ENCODE peak calls at places on chromosomes 3 and 15, in ten cellular contexts. T is spleen, R is aorta, E is vagina, P is colonic mucosa, O is H7, V is breast epithelium, X is heart right ventricle, W is BJ, M is heart left ventricle. F is an unnamed sample.

GRCh38 chr15:66161575-66162118 is 91.9 kb downstream of the MEGF11 start:
- DNase-seq in T (no peak), R (no peak), E (no peak), P (no peak), O (no peak), V (no peak), X (no peak), W (no peak), M (no peak), F (no peak)

GRCh38 chr15:39886418-39886817 is 33.6 kb downstream of the GPR176 start:
- DNase-seq in T (no peak), R (no peak), E (no peak), P (no peak), O (no peak), V (no peak), X (no peak), W (no peak), M (no peak), F (no peak)

GRCh38 chr3:114709102-114709501 is 415.3 kb downstream of the TIGIT start:
- DNase-seq in T (no peak), R (no peak), E (no peak), P (no peak), O (no peak), V (no peak), X (no peak), W (no peak), M (no peak), F (peak)

GRCh38 chr3:105285653-105286241 is 81.0 kb upstream of the ALCAM start:
- DNase-seq in T (no peak), R (no peak), E (no peak), P (no peak), O (no peak), V (no peak), X (no peak), W (no peak), M (no peak), F (no peak)

GRCh38 chr15:27260523-27260922 is 289.5 kb downstream of the GABRG3 start:
- DNase-seq in T (no peak), R (no peak), E (no peak), P (no peak), O (no peak), V (no peak), X (no peak), W (no peak), M (no peak), F (no peak)

GRCh38 chr15:44593042-44593736 is 56.2 kb downstream of the EIF3J start:
- DNase-seq in T (no peak), R (no peak), E (no peak), P (no peak), O (no peak), V (no peak), X (no peak), W (no peak), M (no peak), F (no peak)

GRCh38 chr15:39254181-39254580 is 326.7 kb upstream of the THBS1 start:
- DNase-seq in T (no peak), R (no peak), E (no peak), P (no peak), O (no peak), V (no peak), X (no peak), W (no peak), M (no peak), F (no peak)

GRCh38 chr3:140777631-140778030 is 99.8 kb downstream of the TRIM42 start:
- DNase-seq in T (no peak), R (no peak), E (no peak), P (no peak), O (no peak), V (no peak), X (no peak), W (no peak), M (no peak), F (no peak)

GRCh38 chr15:90638241-90638691 is 78.9 kb upstream of the BLM start:
- DNase-seq in T (no peak), R (no peak), E (no peak), P (no peak), O (peak), V (no peak), X (no peak), W (no peak), M (no peak), F (no peak)

GRCh38 chr3:155386306-155386705 is 92.8 kb upstream of the STRIT1 start:
- DNase-seq in T (no peak), R (no peak), E (no peak), P (no peak), O (no peak), V (no peak), X (no peak), W (no peak), M (no peak), F (no peak)

GRCh38 chr3:68007621-68008226 is 353.3 kb upstream of the SUCLG2 start:
- DNase-seq in T (no peak), R (peak), E (no peak), P (no peak), O (peak), V (no peak), X (no peak), W (no peak), M (no peak), F (no peak)

GRCh38 chr15:73630796-73631471 is 2.3 kb downstream of the NPTN start:
- DNase-seq in T (no peak), R (no peak), E (no peak), P (no peak), O (no peak), V (no peak), X (no peak), W (no peak), M (no peak), F (no peak)

GRCh38 chr3:66210687-66211295 is 10.0 kb upstream of the SLC25A26 start:
- DNase-seq in T (no peak), R (no peak), E (no peak), P (no peak), O (no peak), V (no peak), X (no peak), W (no peak), M (no peak), F (no peak)

GRCh38 chr15:67880651-67881182 is 40.9 kb upstream of the RNU6-1 start:
- DNase-seq in T (no peak), R (no peak), E (no peak), P (no peak), O (no peak), V (no peak), X (peak), W (no peak), M (peak), F (no peak)

GRCh38 chr3:8984081-8984480 is 20.8 kb upstream of the RAD18 start:
- DNase-seq in T (no peak), R (no peak), E (peak), P (no peak), O (no peak), V (no peak), X (no peak), W (no peak), M (no peak), F (no peak)

GRCh38 chr15:80902298-80902801 is 87.3 kb downstream of the MESD start:
- DNase-seq in T (no peak), R (no peak), E (no peak), P (no peak), O (no peak), V (no peak), X (no peak), W (no peak), M (peak), F (no peak)

GRCh38 chr3:152718810-152719209 is 116.1 kb upstream of the P2RY1 start:
- DNase-seq in T (no peak), R (no peak), E (no peak), P (no peak), O (no peak), V (no peak), X (no peak), W (no peak), M (no peak), F (peak)

GRCh38 chr3:101784850-101785613 is 6.0 kb downstream of the NXPE3 start:
- DNase-seq in T (no peak), R (no peak), E (no peak), P (no peak), O (no peak), V (no peak), X (no peak), W (no peak), M (no peak), F (no peak)

GRCh38 chr15:92385096-92385495 is 8.6 kb upstream of the ST8SIA2 start:
- DNase-seq in T (no peak), R (no peak), E (no peak), P (no peak), O (no peak), V (no peak), X (no peak), W (no peak), M (no peak), F (no peak)

GRCh38 chr3:111068574-111068973 is 3.0 kb upstream of the NECTIN3 start:
- DNase-seq in T (no peak), R (no peak), E (no peak), P (no peak), O (no peak), V (no peak), X (no peak), W (no peak), M (no peak), F (no peak)

GRCh38 chr3:155676252-155676981 is 68.5 kb downstream of the PLCH1 start:
- DNase-seq in T (no peak), R (no peak), E (no peak), P (no peak), O (no peak), V (no peak), X (peak), W (peak), M (peak), F (no peak)

GRCh38 chr3:172522871-172523818 is at the start of gene TNFSF10:
- DNase-seq in T (peak), R (peak), E (no peak), P (peak), O (peak), V (peak), X (peak), W (no peak), M (peak), F (no peak)

GRCh38 chr15:101540480-101541239 is 51.2 kb upstream of the PCSK6 start:
- DNase-seq in T (no peak), R (no peak), E (no peak), P (no peak), O (no peak), V (no peak), X (no peak), W (no peak), M (no peak), F (no peak)

GRCh38 chr15:82228750-82229149 is 33.8 kb downstream of the EFL1 start:
- DNase-seq in T (no peak), R (no peak), E (no peak), P (no peak), O (no peak), V (no peak), X (no peak), W (no peak), M (no peak), F (no peak)

GRCh38 chr3:19735111-19735510 is 198.9 kb downstream of the EFHB start:
- DNase-seq in T (no peak), R (no peak), E (no peak), P (peak), O (no peak), V (no peak), X (no peak), W (no peak), M (no peak), F (no peak)

GRCh38 chr3:138946554-138947302 is at the start of the genes FOXL2 and FOXL2NB:
- DNase-seq in T (peak), R (no peak), E (no peak), P (no peak), O (peak), V (no peak), X (no peak), W (no peak), M (no peak), F (no peak)

GRCh38 chr3:186571644-186572013 is 1.1 kb downstream of the DNAJB11 start:
- DNase-seq in T (no peak), R (no peak), E (no peak), P (no peak), O (no peak), V (no peak), X (no peak), W (no peak), M (no peak), F (no peak)
- H3K4me3 ChIP-seq in T (peak), R (peak), E (peak), P (peak), O (no peak), V (peak), X (peak), W (peak), M (peak), F (peak)

GRCh38 chr15:47972738-47973137 is 148.1 kb upstream of the SLC24A5 start:
- DNase-seq in T (no peak), R (no peak), E (no peak), P (no peak), O (no peak), V (no peak), X (no peak), W (no peak), M (no peak), F (no peak)
- H3K4me3 ChIP-seq in T (no peak), R (no peak), E (no peak), P (no peak), O (no peak), V (no peak), X (no peak), W (no peak), M (no peak), F (no peak)

GRCh38 chr15:38068600-38068999 is 134.2 kb downstream of the TMCO5A start:
- DNase-seq in T (no peak), R (no peak), E (no peak), P (no peak), O (no peak), V (no peak), X (no peak), W (no peak), M (no peak), F (no peak)
- H3K4me3 ChIP-seq in T (no peak), R (no peak), E (no peak), P (no peak), O (no peak), V (no peak), X (peak), W (no peak), M (peak), F (peak)

GRCh38 chr3:192727032-192727847 is at the start of gene FGF12:
- DNase-seq in T (peak), R (peak), E (no peak), P (peak), O (peak), V (peak), X (peak), W (no peak), M (peak), F (no peak)
- H3K4me3 ChIP-seq in T (peak), R (peak), E (peak), P (no peak), O (peak), V (peak), X (peak), W (no peak), M (peak), F (no peak)

DNA sequence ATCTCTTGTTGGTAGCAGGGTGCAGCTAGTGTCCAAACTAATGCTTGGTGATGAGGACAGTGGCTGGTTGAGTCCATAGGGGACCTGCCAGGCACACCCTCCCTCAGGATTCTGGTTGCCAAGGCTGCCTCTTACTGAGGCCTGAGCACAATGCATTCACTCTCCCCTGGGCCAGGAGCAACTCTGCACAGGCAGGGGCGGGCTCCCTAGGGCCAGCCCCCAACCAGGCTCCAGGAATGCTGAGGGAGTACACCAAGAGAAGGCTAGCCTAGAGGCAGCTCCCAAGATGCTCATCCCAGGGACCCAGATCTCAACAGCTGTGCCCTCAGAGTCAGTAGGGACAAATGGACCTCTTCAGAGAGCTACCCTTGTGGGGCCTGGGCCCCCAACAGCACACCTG is 46.3 kb upstream of the HERC1 start:
- DNase-seq in T (no peak), R (no peak), E (no peak), P (no peak), O (no peak), V (no peak), X (no peak), W (no peak), M (no peak), F (no peak)
- H3K4me3 ChIP-seq in T (no peak), R (no peak), E (no peak), P (no peak), O (no peak), V (no peak), X (no peak), W (no peak), M (no peak), F (no peak)

DNA sequence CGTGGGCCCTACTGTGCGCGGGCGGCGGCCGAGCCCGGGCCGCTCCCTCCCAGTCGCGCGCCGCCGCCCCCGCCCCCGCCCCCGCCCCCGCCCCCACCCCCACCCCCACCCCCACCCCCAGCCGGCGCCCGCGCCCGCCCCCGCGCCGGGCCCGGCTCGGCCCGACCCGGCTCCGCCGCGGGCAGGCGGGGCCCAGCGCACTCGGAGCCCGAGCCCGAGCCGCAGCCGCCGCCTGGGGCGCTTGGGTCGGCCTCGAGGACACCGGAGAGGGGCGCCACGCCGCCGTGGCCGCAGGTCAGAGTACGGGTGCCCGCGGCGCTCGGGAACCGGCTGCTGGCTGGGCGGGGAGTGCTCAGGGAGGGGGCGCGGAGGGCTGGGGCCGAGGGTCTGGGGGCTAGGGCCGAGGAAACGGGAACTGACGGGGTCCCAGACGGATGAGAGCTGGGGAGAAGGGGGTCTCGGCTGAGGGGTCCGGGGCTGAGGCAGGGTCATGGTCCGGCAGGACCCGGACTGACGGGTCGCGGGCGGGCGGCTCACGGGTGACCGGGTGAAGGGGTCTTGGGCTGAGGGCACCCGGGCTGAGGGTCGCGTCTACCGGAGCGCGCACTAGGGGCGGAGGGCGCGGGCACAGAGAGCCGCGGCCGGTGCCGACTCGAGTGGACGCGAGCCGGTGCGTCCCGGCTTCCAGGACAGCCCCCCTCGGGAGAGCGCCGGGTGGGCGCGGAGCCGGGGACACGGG is 974 bp upstream of the PPARG start:
- DNase-seq in T (peak), R (peak), E (no peak), P (peak), O (peak), V (no peak), X (peak), W (no peak), M (peak), F (no peak)
- H3K4me3 ChIP-seq in T (peak), R (peak), E (peak), P (peak), O (peak), V (peak), X (peak), W (peak), M (peak), F (peak)

DNA sequence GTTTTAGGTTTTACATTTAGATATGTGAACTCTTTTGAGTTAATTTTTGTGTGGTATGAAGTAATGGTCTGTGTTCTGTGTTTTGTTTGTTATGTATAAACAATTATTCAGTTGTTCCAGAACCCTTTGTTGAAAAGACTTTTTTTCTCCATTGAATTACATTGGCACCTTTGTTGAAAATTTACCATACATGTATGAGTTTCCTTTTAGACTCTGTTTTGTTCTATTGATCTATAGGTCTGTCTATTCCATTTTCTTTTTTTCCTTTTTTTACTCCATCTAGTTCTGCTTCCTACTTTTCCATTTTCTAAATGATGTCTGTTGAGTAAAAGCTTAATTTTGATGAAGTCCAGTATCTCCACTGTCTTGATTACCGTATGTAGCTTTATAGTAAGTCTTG is 31.4 kb downstream of the ARIH2 start:
- DNase-seq in T (no peak), R (no peak), E (no peak), P (no peak), O (no peak), V (no peak), X (no peak), W (no peak), M (no peak), F (no peak)
- H3K4me3 ChIP-seq in T (no peak), R (no peak), E (no peak), P (no peak), O (no peak), V (no peak), X (peak), W (no peak), M (peak), F (no peak)

DNA sequence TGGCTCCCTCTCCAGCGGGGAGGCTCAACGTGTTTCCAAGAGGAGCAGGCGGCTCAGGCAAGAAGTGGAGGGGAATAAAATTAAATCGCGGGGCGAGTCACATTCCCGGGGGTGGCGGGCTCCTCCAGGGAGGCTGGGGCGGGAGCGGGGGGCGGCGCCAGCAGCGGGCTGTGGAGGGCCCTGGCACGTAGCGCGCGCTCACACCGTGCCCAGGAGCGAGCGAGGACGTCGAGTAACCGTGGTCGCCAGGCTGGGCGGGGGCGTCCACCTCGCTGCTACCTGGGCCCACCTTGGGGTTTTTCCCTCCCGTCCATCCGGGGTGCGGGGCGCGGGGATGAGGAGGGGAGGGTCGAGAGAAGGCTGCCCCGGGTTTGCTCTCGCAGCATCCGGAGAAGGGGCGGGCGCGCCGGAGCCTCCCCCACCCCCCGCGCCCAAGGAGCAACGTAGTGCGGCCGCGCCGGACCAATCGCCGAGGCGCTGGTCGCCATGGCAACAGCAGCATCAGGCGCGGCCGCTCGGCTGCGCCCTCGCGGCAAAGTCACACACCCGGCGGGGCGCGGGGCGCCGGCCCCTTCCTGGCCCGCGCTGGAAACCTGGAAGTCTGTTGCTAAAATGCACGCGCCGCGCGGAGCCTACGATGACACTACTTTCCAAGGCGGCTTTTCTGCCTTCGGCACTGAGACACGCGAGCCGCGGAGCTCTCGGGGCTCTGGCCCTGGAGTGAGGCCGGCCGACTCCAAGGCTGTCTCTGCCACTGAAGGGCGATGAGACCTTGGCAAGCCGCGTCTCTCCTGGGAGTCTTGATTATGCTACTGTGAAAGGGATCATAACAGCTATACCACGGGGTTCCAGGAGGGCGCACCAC is at the start of gene IQSEC1:
- DNase-seq in T (peak), R (peak), E (no peak), P (peak), O (peak), V (no peak), X (peak), W (no peak), M (peak), F (no peak)
- H3K4me3 ChIP-seq in T (peak), R (no peak), E (peak), P (peak), O (peak), V (no peak), X (peak), W (no peak), M (peak), F (peak)

DNA sequence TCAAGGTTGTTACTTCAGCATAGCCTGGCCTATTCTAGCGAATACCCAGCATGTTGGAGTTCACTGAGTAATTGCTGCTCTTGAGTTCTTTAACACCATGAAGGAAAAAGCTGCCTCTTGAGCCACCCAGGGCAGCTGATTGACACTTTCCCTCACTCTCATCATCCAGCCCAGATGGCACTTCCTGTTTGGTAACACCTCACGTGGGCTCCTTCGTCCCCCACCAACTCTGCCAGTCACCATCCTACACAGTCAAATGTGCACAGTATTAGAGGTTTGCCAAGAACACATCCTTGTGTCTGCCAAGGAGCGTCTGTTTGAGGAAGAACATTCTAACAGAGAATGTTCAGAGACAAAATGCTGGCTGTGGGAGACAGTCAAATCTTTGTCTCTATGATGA is 266.3 kb downstream of the RPLP1 start:
- DNase-seq in T (peak), R (peak), E (no peak), P (no peak), O (no peak), V (no peak), X (peak), W (no peak), M (peak), F (no peak)
- H3K4me3 ChIP-seq in T (no peak), R (no peak), E (no peak), P (no peak), O (no peak), V (no peak), X (no peak), W (no peak), M (no peak), F (no peak)